ENCODE peak calls at places on chromosomes 13 and 19, in eight cellular contexts. One of them, this sample, is unnamed.

GRCh38 chr19:50906217-50906616 is 5.0 kb downstream of the KLK4 start:
- DNase-seq in mammary epithelial cell: no peak
- DNase-seq in astrocyte: no peak
- DNase-seq in body of pancreas: peak; percentile 62
- DNase-seq in mucosa of descending colon: peak; percentile 38
- DNase-seq in heart right ventricle: no peak
- DNase-seq in suprapubic skin: no peak
- DNase-seq in fibroblast of lung: no peak
- DNase-seq in this sample: peak; percentile 27

GRCh38 chr13:53250272-53250875 is 221.8 kb downstream of the OLFM4 start:
- DNase-seq in mucosa of descending colon: peak; percentile 64
- DNase-seq in fibroblast of lung: peak; percentile 61
- DNase-seq in suprapubic skin: no peak
- DNase-seq in astrocyte: peak; percentile 56
- DNase-seq in body of pancreas: peak; percentile 5
- DNase-seq in mammary epithelial cell: peak; percentile 56
- DNase-seq in heart right ventricle: peak; percentile 13
- DNase-seq in this sample: peak; percentile 72

GRCh38 chr13:46926856-46927625 is 30.2 kb upstream of the HTR2A start:
- DNase-seq in astrocyte: peak; percentile 11
- DNase-seq in suprapubic skin: no peak
- DNase-seq in mucosa of descending colon: no peak
- DNase-seq in mammary epithelial cell: no peak
- DNase-seq in body of pancreas: no peak
- DNase-seq in heart right ventricle: no peak
- DNase-seq in fibroblast of lung: peak; percentile 29
- DNase-seq in this sample: no peak

GRCh38 chr13:91291078-91291477 is 56.4 kb upstream of the MIR17HG start:
- DNase-seq in body of pancreas: no peak
- DNase-seq in mucosa of descending colon: no peak
- DNase-seq in astrocyte: no peak
- DNase-seq in heart right ventricle: no peak
- DNase-seq in mammary epithelial cell: no peak
- DNase-seq in fibroblast of lung: no peak
- DNase-seq in suprapubic skin: no peak
- DNase-seq in this sample: no peak

GRCh38 chr19:40802300-40803169 is 3.5 kb downstream of the EGLN2 start:
- DNase-seq in fibroblast of lung: no peak
- DNase-seq in mammary epithelial cell: no peak
- DNase-seq in body of pancreas: no peak
- DNase-seq in mucosa of descending colon: peak; percentile 79
- DNase-seq in heart right ventricle: peak; percentile 84
- DNase-seq in astrocyte: no peak
- DNase-seq in suprapubic skin: peak; percentile 85
- DNase-seq in this sample: no peak

GRCh38 chr13:44197791-44198770 is 175.5 kb upstream of the SERP2 start:
- DNase-seq in suprapubic skin: no peak
- DNase-seq in heart right ventricle: no peak
- DNase-seq in mucosa of descending colon: no peak
- DNase-seq in astrocyte: peak; percentile 48
- DNase-seq in mammary epithelial cell: peak; percentile 49
- DNase-seq in fibroblast of lung: peak; percentile 57
- DNase-seq in body of pancreas: no peak
- DNase-seq in this sample: no peak

GRCh38 chr13:76027131-76027530 is 391.0 kb downstream of the LMO7 start:
- DNase-seq in fibroblast of lung: no peak
- DNase-seq in heart right ventricle: no peak
- DNase-seq in astrocyte: no peak
- DNase-seq in mammary epithelial cell: no peak
- DNase-seq in suprapubic skin: no peak
- DNase-seq in body of pancreas: no peak
- DNase-seq in mucosa of descending colon: no peak
- DNase-seq in this sample: no peak

GRCh38 chr13:28012896-28013295 is 24.4 kb upstream of the URAD start:
- DNase-seq in body of pancreas: no peak
- DNase-seq in heart right ventricle: no peak
- DNase-seq in fibroblast of lung: no peak
- DNase-seq in mammary epithelial cell: no peak
- DNase-seq in astrocyte: no peak
- DNase-seq in suprapubic skin: no peak
- DNase-seq in mucosa of descending colon: no peak
- DNase-seq in this sample: no peak

GRCh38 chr13:45490068-45490467 is 25.3 kb downstream of the COG3 start:
- DNase-seq in fibroblast of lung: no peak
- DNase-seq in heart right ventricle: no peak
- DNase-seq in mammary epithelial cell: no peak
- DNase-seq in astrocyte: no peak
- DNase-seq in suprapubic skin: no peak
- DNase-seq in body of pancreas: no peak
- DNase-seq in mucosa of descending colon: no peak
- DNase-seq in this sample: peak; percentile 37

GRCh38 chr13:41981961-41982723 is 21.2 kb upstream of the VWA8 start:
- DNase-seq in body of pancreas: no peak
- DNase-seq in heart right ventricle: no peak
- DNase-seq in fibroblast of lung: no peak
- DNase-seq in suprapubic skin: no peak
- DNase-seq in mammary epithelial cell: peak; percentile 37
- DNase-seq in mucosa of descending colon: no peak
- DNase-seq in astrocyte: no peak
- DNase-seq in this sample: no peak

GRCh38 chr19:30224689-30225606 is 147.2 kb upstream of the ZNF536 start:
- DNase-seq in mammary epithelial cell: no peak
- DNase-seq in heart right ventricle: no peak
- DNase-seq in body of pancreas: no peak
- DNase-seq in mucosa of descending colon: no peak
- DNase-seq in suprapubic skin: no peak
- DNase-seq in astrocyte: no peak
- DNase-seq in fibroblast of lung: no peak
- DNase-seq in this sample: no peak

GRCh38 chr19:38831142-38831605 is 420 bp downstream of the ECH1 start:
- DNase-seq in mammary epithelial cell: peak; percentile 86
- DNase-seq in suprapubic skin: peak; percentile 84
- DNase-seq in heart right ventricle: peak; percentile 54
- DNase-seq in astrocyte: peak; percentile 96
- DNase-seq in body of pancreas: peak; percentile 85
- DNase-seq in mucosa of descending colon: peak; percentile 79
- DNase-seq in fibroblast of lung: peak; percentile 98
- DNase-seq in this sample: peak; percentile 91

GRCh38 chr13:38309397-38309796 is 40.3 kb upstream of the UFM1 start:
- DNase-seq in suprapubic skin: no peak
- DNase-seq in heart right ventricle: no peak
- DNase-seq in astrocyte: no peak
- DNase-seq in mammary epithelial cell: peak; percentile 52
- DNase-seq in body of pancreas: no peak
- DNase-seq in fibroblast of lung: no peak
- DNase-seq in mucosa of descending colon: no peak
- DNase-seq in this sample: no peak

GRCh38 chr13:94917814-94918213 is 205.5 kb upstream of the SOX21 start:
- DNase-seq in body of pancreas: no peak
- DNase-seq in heart right ventricle: no peak
- DNase-seq in fibroblast of lung: peak; percentile 6
- DNase-seq in mucosa of descending colon: no peak
- DNase-seq in mammary epithelial cell: no peak
- DNase-seq in astrocyte: no peak
- DNase-seq in suprapubic skin: no peak
- DNase-seq in this sample: peak; percentile 45

GRCh38 chr13:109156181-109156935 is 526.9 kb downstream of the MYO16 start:
- DNase-seq in fibroblast of lung: peak; percentile 93
- DNase-seq in body of pancreas: no peak
- DNase-seq in astrocyte: peak; percentile 92
- DNase-seq in heart right ventricle: peak; percentile 34
- DNase-seq in suprapubic skin: no peak
- DNase-seq in mucosa of descending colon: no peak
- DNase-seq in mammary epithelial cell: peak; percentile 84
- DNase-seq in this sample: no peak

GRCh38 chr19:5117421-5117820 is 148.5 kb downstream of the KDM4B start:
- DNase-seq in astrocyte: no peak
- DNase-seq in mucosa of descending colon: no peak
- DNase-seq in heart right ventricle: no peak
- DNase-seq in body of pancreas: no peak
- DNase-seq in fibroblast of lung: no peak
- DNase-seq in mammary epithelial cell: no peak
- DNase-seq in suprapubic skin: no peak
- DNase-seq in this sample: no peak

GRCh38 chr19:5118026-5118425 is 149.1 kb downstream of the KDM4B start:
- DNase-seq in suprapubic skin: no peak
- DNase-seq in heart right ventricle: no peak
- DNase-seq in astrocyte: no peak
- DNase-seq in mammary epithelial cell: no peak
- DNase-seq in mucosa of descending colon: no peak
- DNase-seq in fibroblast of lung: no peak
- DNase-seq in body of pancreas: no peak
- DNase-seq in this sample: no peak

GRCh38 chr19:5120321-5120720 is 151.4 kb downstream of the KDM4B start:
- DNase-seq in mucosa of descending colon: no peak
- DNase-seq in fibroblast of lung: no peak
- DNase-seq in heart right ventricle: no peak
- DNase-seq in mammary epithelial cell: no peak
- DNase-seq in astrocyte: no peak
- DNase-seq in suprapubic skin: no peak
- DNase-seq in body of pancreas: no peak
- DNase-seq in this sample: no peak

GRCh38 chr19:5120833-5121232 is 151.9 kb downstream of the KDM4B start:
- DNase-seq in mammary epithelial cell: no peak
- DNase-seq in heart right ventricle: no peak
- DNase-seq in fibroblast of lung: no peak
- DNase-seq in astrocyte: no peak
- DNase-seq in suprapubic skin: no peak
- DNase-seq in mucosa of descending colon: no peak
- DNase-seq in body of pancreas: no peak
- DNase-seq in this sample: no peak

DNA sequence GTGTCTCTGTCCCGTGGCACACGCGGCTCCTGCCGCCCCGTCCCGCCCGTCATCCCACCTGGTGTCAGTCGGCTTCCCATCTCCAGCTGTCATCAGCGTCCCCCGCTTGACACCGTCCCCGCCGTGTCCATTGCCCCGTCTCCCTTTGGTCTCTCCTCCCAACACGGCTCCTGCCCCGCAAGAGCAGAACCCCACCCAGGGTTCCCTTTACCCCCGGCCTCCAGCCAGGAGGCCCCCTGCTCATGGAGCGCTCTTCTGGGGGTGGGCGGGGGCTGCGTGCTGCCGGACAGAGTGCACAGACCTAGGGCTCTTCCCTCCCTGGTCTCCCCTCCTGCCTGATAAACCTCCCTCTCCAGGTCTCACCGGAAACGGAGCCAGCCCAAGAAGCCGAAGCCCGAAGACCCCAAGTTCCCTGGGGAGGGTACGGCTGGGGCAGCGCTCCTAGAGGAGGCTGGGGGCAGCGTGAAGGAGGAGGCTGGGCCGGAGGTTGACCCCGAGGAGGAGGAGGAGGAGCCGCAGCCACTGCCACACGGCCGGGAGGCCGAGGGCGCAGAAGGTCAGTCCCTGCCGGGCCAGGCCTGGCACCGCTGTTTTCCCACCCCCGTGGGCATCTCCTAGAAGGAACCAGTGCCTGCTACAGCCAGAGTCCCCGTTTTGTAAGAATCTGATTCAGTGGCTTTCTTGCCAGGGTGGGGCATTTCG is 150.5 kb downstream of the KDM4B start:
- DNase-seq in fibroblast of lung: no peak
- DNase-seq in suprapubic skin: no peak
- DNase-seq in body of pancreas: no peak
- DNase-seq in mammary epithelial cell: no peak
- DNase-seq in mucosa of descending colon: no peak
- DNase-seq in astrocyte: no peak
- DNase-seq in heart right ventricle: no peak
- DNase-seq in this sample: no peak
- H3K4me1 ChIP-seq in fibroblast of lung: no peaks in the 10 kb centered on the region
- H3K4me1 ChIP-seq in suprapubic skin: no peaks in the 10 kb centered on the region
- H3K4me1 ChIP-seq in body of pancreas: peaks cover 15% of the 10 kb centered on the region
- H3K4me1 ChIP-seq in mammary epithelial cell: no peaks in the 10 kb centered on the region
- H3K4me1 ChIP-seq in mucosa of descending colon: no peaks in the 10 kb centered on the region
- H3K4me1 ChIP-seq in astrocyte: no peaks in the 10 kb centered on the region
- H3K4me1 ChIP-seq in heart right ventricle: peaks cover 3% of the 10 kb centered on the region
- H3K4me1 ChIP-seq in this sample: no peaks in the 10 kb centered on the region

GRCh38 chr13:30457306-30457891 is 8.3 kb downstream of the HMGB1 start:
- DNase-seq in body of pancreas: no peak
- DNase-seq in suprapubic skin: no peak
- DNase-seq in fibroblast of lung: no peak
- DNase-seq in astrocyte: no peak
- DNase-seq in mucosa of descending colon: no peak
- DNase-seq in mammary epithelial cell: no peak
- DNase-seq in heart right ventricle: no peak
- DNase-seq in this sample: no peak

GRCh38 chr13:30456290-30456689 is 9.4 kb downstream of the HMGB1 start:
- DNase-seq in fibroblast of lung: no peak
- DNase-seq in suprapubic skin: no peak
- DNase-seq in mammary epithelial cell: no peak
- DNase-seq in heart right ventricle: no peak
- DNase-seq in body of pancreas: no peak
- DNase-seq in astrocyte: no peak
- DNase-seq in mucosa of descending colon: no peak
- DNase-seq in this sample: no peak

GRCh38 chr13:30450066-30450465 is 15.7 kb downstream of the HMGB1 start:
- DNase-seq in fibroblast of lung: no peak
- DNase-seq in body of pancreas: no peak
- DNase-seq in mucosa of descending colon: no peak
- DNase-seq in suprapubic skin: no peak
- DNase-seq in heart right ventricle: no peak
- DNase-seq in mammary epithelial cell: no peak
- DNase-seq in astrocyte: no peak
- DNase-seq in this sample: no peak

GRCh38 chr13:30454991-30455390 is 10.7 kb downstream of the HMGB1 start:
- DNase-seq in mammary epithelial cell: no peak
- DNase-seq in suprapubic skin: no peak
- DNase-seq in fibroblast of lung: no peak
- DNase-seq in astrocyte: no peak
- DNase-seq in mucosa of descending colon: no peak
- DNase-seq in heart right ventricle: no peak
- DNase-seq in body of pancreas: no peak
- DNase-seq in this sample: no peak

GRCh38 chr13:30453727-30454126 is 12.0 kb downstream of the HMGB1 start:
- DNase-seq in heart right ventricle: no peak
- DNase-seq in mammary epithelial cell: no peak
- DNase-seq in mucosa of descending colon: no peak
- DNase-seq in fibroblast of lung: no peak
- DNase-seq in body of pancreas: no peak
- DNase-seq in suprapubic skin: no peak
- DNase-seq in astrocyte: no peak
- DNase-seq in this sample: no peak
- TF ChIP-seq CTCF in heart right ventricle: peak; percentile 6
- TF ChIP-seq CTCF in mammary epithelial cell: peak; percentile 18
- TF ChIP-seq CTCF in mucosa of descending colon: no peak
- TF ChIP-seq CTCF in fibroblast of lung: no peak
- TF ChIP-seq CTCF in body of pancreas: no peak
- TF ChIP-seq CTCF in suprapubic skin: no peak
- TF ChIP-seq CTCF in astrocyte: peak; percentile 21
- TF ChIP-seq CTCF in this sample: peak; percentile 9

GRCh38 chr19:14407889-14408640 is 11.1 kb downstream of the DDX39A start:
- DNase-seq in mammary epithelial cell: no peak
- DNase-seq in fibroblast of lung: no peak
- DNase-seq in astrocyte: no peak
- DNase-seq in heart right ventricle: no peak
- DNase-seq in body of pancreas: no peak
- DNase-seq in mucosa of descending colon: peak; percentile 87
- DNase-seq in suprapubic skin: no peak
- DNase-seq in this sample: no peak
- H3K4me1 ChIP-seq in mammary epithelial cell: peaks cover 4% of the 10 kb centered on the region
- H3K4me1 ChIP-seq in fibroblast of lung: no peaks in the 10 kb centered on the region
- H3K4me1 ChIP-seq in astrocyte: no peaks in the 10 kb centered on the region
- H3K4me1 ChIP-seq in heart right ventricle: peaks cover 22% of the 10 kb centered on the region
- H3K4me1 ChIP-seq in body of pancreas: peaks cover 11% of the 10 kb centered on the region
- H3K4me1 ChIP-seq in mucosa of descending colon: peaks cover 25% of the 10 kb centered on the region
- H3K4me1 ChIP-seq in suprapubic skin: peaks cover 15% of the 10 kb centered on the region
- H3K4me1 ChIP-seq in this sample: no peaks in the 10 kb centered on the region

GRCh38 chr13:64446372-64446771 is 2783.8 kb downstream of the PCDH9 start:
- DNase-seq in fibroblast of lung: no peak
- DNase-seq in mammary epithelial cell: no peak
- DNase-seq in body of pancreas: no peak
- DNase-seq in astrocyte: no peak
- DNase-seq in suprapubic skin: no peak
- DNase-seq in mucosa of descending colon: no peak
- DNase-seq in heart right ventricle: no peak
- DNase-seq in this sample: no peak
- TF ChIP-seq CTCF in fibroblast of lung: no peak
- TF ChIP-seq CTCF in mammary epithelial cell: peak; percentile 66
- TF ChIP-seq CTCF in body of pancreas: no peak
- TF ChIP-seq CTCF in astrocyte: peak; percentile 27
- TF ChIP-seq CTCF in suprapubic skin: no peak
- TF ChIP-seq CTCF in mucosa of descending colon: no peak
- TF ChIP-seq CTCF in heart right ventricle: no peak
- TF ChIP-seq CTCF in this sample: peak; percentile 65